ENCODE peak calls at places on chromosomes 12 and 14, in nine cellular contexts. K is stomach, A is A673, G is transverse colon, B is psoas muscle, N is sigmoid colon, C is PC-3, Q is esophagus muscularis mucosa, L is lung. R is an unnamed sample. For H3K36me3, the result is how much of the 10 kb centered on the place peaks cover.

GRCh38 chr14:50319293-50319692 is 7.2 kb downstream of the DMAC2L start:
- DNase-seq in K (no peak), A (no peak), G (no peak), B (no peak), N (no peak), C (peak), Q (no peak), L (no peak), R (no peak)

GRCh38 chr12:5480218-5480952 is 48.5 kb downstream of the NTF3 start:
- DNase-seq in K (no peak), A (no peak), G (no peak), B (no peak), N (no peak), C (no peak), Q (no peak), L (no peak), R (no peak)

GRCh38 chr12:130413909-130414308 is 76.2 kb downstream of the PIWIL1 start:
- DNase-seq in K (no peak), A (no peak), G (no peak), B (no peak), N (no peak), C (no peak), Q (no peak), L (no peak), R (no peak)

GRCh38 chr12:70459786-70460185 is 93.7 kb downstream of the KCNMB4 start:
- DNase-seq in K (no peak), A (no peak), G (no peak), B (no peak), N (no peak), C (no peak), Q (no peak), L (no peak), R (peak)

GRCh38 chr12:65372574-65372973 is 94.1 kb downstream of the MSRB3 start:
- DNase-seq in K (no peak), A (no peak), G (no peak), B (no peak), N (no peak), C (no peak), Q (no peak), L (no peak), R (no peak)

GRCh38 chr12:120362516-120363273 is 6.3 kb downstream of the MSI1 start:
- DNase-seq in K (no peak), A (no peak), G (no peak), B (no peak), N (no peak), C (no peak), Q (no peak), L (no peak), R (no peak)

GRCh38 chr14:84770030-84770429 is 759.9 kb upstream of the FLRT2 start:
- DNase-seq in K (no peak), A (no peak), G (no peak), B (no peak), N (no peak), C (peak), Q (no peak), L (no peak), R (no peak)

GRCh38 chr14:71555654-71556559 is 376.3 kb upstream of the RGS6 start:
- DNase-seq in K (no peak), A (peak), G (peak), B (no peak), N (no peak), C (no peak), Q (no peak), L (no peak), R (peak)

GRCh38 chr12:112901271-112901670 is 5.5 kb upstream of the OAS1 start:
- DNase-seq in K (peak), A (no peak), G (peak), B (no peak), N (no peak), C (peak), Q (no peak), L (no peak), R (no peak)

GRCh38 chr12:81077329-81077685 is 572 bp upstream of the ACSS3 start:
- DNase-seq in K (no peak), A (no peak), G (no peak), B (peak), N (no peak), C (no peak), Q (no peak), L (peak), R (no peak)

GRCh38 chr12:126051611-126052107 is 986.4 kb downstream of the AACS start:
- DNase-seq in K (no peak), A (peak), G (no peak), B (no peak), N (no peak), C (peak), Q (no peak), L (no peak), R (no peak)

GRCh38 chr12:3603576-3603975 is 112.6 kb downstream of the PRMT8 start:
- DNase-seq in K (no peak), A (no peak), G (no peak), B (no peak), N (peak), C (no peak), Q (no peak), L (no peak), R (no peak)

GRCh38 chr12:109709401-109710278 is 4.0 kb upstream of the FAM222A start:
- DNase-seq in K (no peak), A (no peak), G (no peak), B (no peak), N (no peak), C (peak), Q (no peak), L (no peak), R (no peak)

GRCh38 chr12:91355150-91356006 is 172.8 kb upstream of the DCN start:
- DNase-seq in K (peak), A (peak), G (peak), B (peak), N (peak), C (peak), Q (no peak), L (peak), R (no peak)

GRCh38 chr14:74042296-74042695 is 23.1 kb downstream of the BBOF1 start:
- DNase-seq in K (no peak), A (no peak), G (no peak), B (no peak), N (no peak), C (no peak), Q (no peak), L (no peak), R (no peak)

GRCh38 chr12:2179953-2180736 is 127.4 kb downstream of the CACNA1C start:
- DNase-seq in K (peak), A (peak), G (peak), B (peak), N (peak), C (peak), Q (no peak), L (no peak), R (no peak)

GRCh38 chr14:61564623-61565091 is 130.7 kb upstream of the HIF1A start:
- DNase-seq in K (no peak), A (no peak), G (no peak), B (no peak), N (no peak), C (peak), Q (no peak), L (no peak), R (no peak)

GRCh38 chr14:34826661-34827060 is 48.5 kb downstream of the BAZ1A start:
- DNase-seq in K (no peak), A (no peak), G (no peak), B (no peak), N (no peak), C (peak), Q (no peak), L (no peak), R (no peak)

GRCh38 chr12:27523642-27524488 is at the start of gene PPFIBP1:
- DNase-seq in K (peak), A (peak), G (peak), B (peak), N (peak), C (peak), Q (peak), L (peak), R (peak)

GRCh38 chr14:43042408-43042807 is 1435.7 kb downstream of the LRFN5 start:
- DNase-seq in K (no peak), A (no peak), G (no peak), B (no peak), N (no peak), C (peak), Q (no peak), L (no peak), R (no peak)

GRCh38 chr12:88237954-88238353 is 95.8 kb downstream of the TMTC3 start:
- DNase-seq in K (no peak), A (no peak), G (no peak), B (no peak), N (no peak), C (peak), Q (no peak), L (no peak), R (no peak)

GRCh38 chr12:121120323-121120722 is 12.4 kb upstream of the P2RX7 start:
- DNase-seq in K (no peak), A (no peak), G (no peak), B (no peak), N (no peak), C (no peak), Q (no peak), L (no peak), R (no peak)

GRCh38 chr12:25052191-25053020 is 103.5 kb upstream of the BCAT1 start:
- DNase-seq in K (no peak), A (no peak), G (peak), B (no peak), N (no peak), C (no peak), Q (no peak), L (peak), R (peak)

GRCh38 chr12:59067068-59067467 is 146.8 kb upstream of the LRIG3 start:
- DNase-seq in K (no peak), A (no peak), G (no peak), B (no peak), N (no peak), C (peak), Q (no peak), L (no peak), R (no peak)

GRCh38 chr12:67482751-67483661 is 165.5 kb upstream of the DYRK2 start:
- DNase-seq in K (peak), A (peak), G (peak), B (peak), N (peak), C (peak), Q (no peak), L (peak), R (peak)

GRCh38 chr12:118850244-118850825 is 131.0 kb upstream of the SRRM4 start:
- DNase-seq in K (no peak), A (peak), G (peak), B (no peak), N (no peak), C (peak), Q (no peak), L (no peak), R (no peak)

GRCh38 chr12:109258201-109258600 is 50.9 kb downstream of the FOXN4 start:
- DNase-seq in K (no peak), A (no peak), G (no peak), B (no peak), N (peak), C (no peak), Q (no peak), L (no peak), R (no peak)

GRCh38 chr14:95431199-95432145 is 85.0 kb downstream of the SYNE3 start:
- DNase-seq in K (no peak), A (peak), G (no peak), B (no peak), N (no peak), C (peak), Q (no peak), L (no peak), R (no peak)

GRCh38 chr14:36773558-36773957 is 111.9 kb downstream of the PAX9 start:
- DNase-seq in K (no peak), A (peak), G (no peak), B (no peak), N (no peak), C (peak), Q (no peak), L (no peak), R (no peak)

GRCh38 chr12:115599251-115599811 is 678.2 kb downstream of the MED13L start:
- DNase-seq in K (no peak), A (peak), G (peak), B (peak), N (no peak), C (no peak), Q (no peak), L (no peak), R (no peak)

GRCh38 chr12:92596388-92596787 is 106.4 kb upstream of the PLEKHG7 start:
- DNase-seq in K (no peak), A (no peak), G (no peak), B (no peak), N (no peak), C (peak), Q (no peak), L (no peak), R (no peak)

GRCh38 chr12:130254476-130255276 is 83.0 kb upstream of the PIWIL1 start:
- DNase-seq in K (no peak), A (no peak), G (no peak), B (no peak), N (no peak), C (no peak), Q (no peak), L (no peak), R (no peak)

GRCh38 chr14:99339551-99339950 is 67.6 kb upstream of the BCL11B start:
- DNase-seq in K (no peak), A (no peak), G (no peak), B (no peak), N (no peak), C (no peak), Q (no peak), L (no peak), R (no peak)

GRCh38 chr12:15592934-15593333 is 196.3 kb downstream of the EPS8 start:
- DNase-seq in K (no peak), A (no peak), G (no peak), B (no peak), N (no peak), C (no peak), Q (peak), L (no peak), R (no peak)
- TF ChIP-seq CTCF in K (no peak), A (peak), G (no peak), B (no peak), N (no peak), C (peak), Q (no peak), L (no peak), R (no peak)

GRCh38 chr14:68881396-68881795 is 88.5 kb upstream of the ZFP36L1 start:
- DNase-seq in K (no peak), A (no peak), G (no peak), B (no peak), N (peak), C (no peak), Q (no peak), L (no peak), R (no peak)
- H3K36me3 ChIP-seq in K (half or more), A (half or more), G (under half), B (half or more), N (half or more), C (half or more), Q (half or more), L (under half), R (under half)

GRCh38 chr14:25041484-25041883 is 8.5 kb downstream of the STXBP6 start:
- DNase-seq in K (no peak), A (no peak), G (no peak), B (no peak), N (no peak), C (no peak), Q (no peak), L (no peak), R (no peak)
- H3K4me3 ChIP-seq in K (no peak), A (no peak), G (no peak), B (no peak), N (no peak), C (no peak), Q (no peak), L (no peak), R (no peak)

DNA sequence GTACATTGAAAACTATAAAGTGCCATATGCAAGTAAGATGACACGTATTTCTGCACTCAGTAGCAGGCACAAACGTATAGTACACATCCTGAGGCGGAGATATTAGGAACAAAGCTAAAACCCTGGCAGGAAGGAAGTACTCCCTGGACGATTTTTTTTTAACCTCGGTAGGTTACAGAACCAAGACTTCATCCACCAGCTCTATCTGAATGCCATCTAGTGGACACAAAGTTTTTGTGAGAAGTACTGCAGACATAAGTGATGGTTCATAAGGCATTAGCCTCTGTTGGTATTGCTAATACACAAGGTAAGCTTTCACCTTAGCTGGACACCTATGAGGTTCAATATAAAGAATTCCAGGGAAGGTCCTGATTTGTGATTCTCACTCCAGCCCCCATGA is 83.0 kb upstream of the CCDC196 start:
- DNase-seq in K (no peak), A (peak), G (no peak), B (no peak), N (no peak), C (peak), Q (peak), L (no peak), R (peak)
- TF ChIP-seq CTCF in K (peak), A (peak), G (peak), B (peak), N (no peak), C (peak), Q (peak), L (no peak), R (peak)

DNA sequence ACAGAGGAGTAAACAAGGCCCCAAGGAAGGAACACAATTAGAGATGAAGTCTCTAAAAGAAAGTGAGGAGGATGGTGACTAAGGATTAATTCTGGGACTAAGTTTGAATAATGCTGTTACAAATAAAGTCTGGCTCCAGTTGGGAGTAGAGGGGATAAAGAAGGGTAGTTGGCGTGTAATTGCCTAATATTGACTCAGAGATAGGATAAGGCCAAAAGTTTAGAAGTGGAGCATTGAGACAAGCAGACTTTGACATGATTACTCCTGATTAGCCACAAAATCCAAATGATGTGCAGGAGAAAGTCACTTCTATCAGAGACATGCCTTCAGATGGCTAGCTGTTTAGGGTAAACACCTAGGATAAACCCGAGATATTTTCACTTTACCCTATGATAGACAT is 108.4 kb downstream of the PLCZ1 start:
- DNase-seq in K (no peak), A (no peak), G (no peak), B (no peak), N (no peak), C (peak), Q (no peak), L (no peak), R (no peak)
- H3K36me3 ChIP-seq in K (under half), A (under half), G (under half), B (under half), N (under half), C (under half), Q (under half), L (under half), R (under half)

GRCh38 chr14:69050235-69051184 is 71.4 kb upstream of the ACTN1 start:
- DNase-seq in K (no peak), A (no peak), G (no peak), B (no peak), N (no peak), C (no peak), Q (no peak), L (no peak), R (no peak)
- H3K4me3 ChIP-seq in K (no peak), A (no peak), G (no peak), B (no peak), N (no peak), C (no peak), Q (no peak), L (no peak), R (no peak)

DNA sequence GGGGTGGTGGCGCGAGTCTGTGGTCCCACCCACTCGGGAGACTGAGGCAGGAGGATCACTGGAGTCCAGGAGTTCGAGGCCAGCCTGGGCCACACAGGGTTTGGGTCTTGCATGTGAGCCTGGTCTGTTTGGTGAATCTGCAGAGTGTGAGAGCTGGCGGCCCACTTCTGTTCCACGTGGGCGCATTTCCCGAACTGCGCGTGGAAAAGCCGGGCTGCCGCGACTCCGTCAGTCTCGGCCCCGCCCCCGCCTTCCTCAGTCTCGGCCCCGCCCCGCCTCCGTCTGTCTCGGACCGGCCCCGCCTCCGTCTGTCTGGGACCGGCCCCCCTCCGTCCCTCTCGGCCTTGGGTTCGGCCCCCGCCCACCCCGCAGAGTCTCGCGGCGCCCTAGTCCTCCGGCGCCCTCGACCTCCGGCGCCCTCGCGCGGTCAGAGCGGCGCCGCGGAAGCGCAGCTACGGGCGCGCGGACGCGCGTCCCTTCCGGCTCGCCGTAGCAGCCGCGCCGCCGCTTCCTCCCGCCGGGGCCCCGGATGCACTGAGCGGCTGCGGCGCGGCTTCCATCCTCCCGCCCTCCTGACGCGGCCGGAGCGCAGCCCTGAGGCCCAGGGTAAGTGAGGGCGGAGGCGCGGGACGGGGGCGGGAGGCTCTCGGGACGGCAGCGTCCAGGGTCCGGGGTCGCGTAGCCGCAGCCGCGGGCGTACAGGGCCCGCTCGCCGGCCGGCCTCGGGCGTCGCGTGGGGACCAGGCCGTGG is at the start of gene EP400:
- DNase-seq in K (peak), A (peak), G (peak), B (peak), N (peak), C (peak), Q (peak), L (peak), R (peak)
- TF ChIP-seq CTCF in K (peak), A (peak), G (peak), B (peak), N (no peak), C (peak), Q (peak), L (peak), R (peak)

DNA sequence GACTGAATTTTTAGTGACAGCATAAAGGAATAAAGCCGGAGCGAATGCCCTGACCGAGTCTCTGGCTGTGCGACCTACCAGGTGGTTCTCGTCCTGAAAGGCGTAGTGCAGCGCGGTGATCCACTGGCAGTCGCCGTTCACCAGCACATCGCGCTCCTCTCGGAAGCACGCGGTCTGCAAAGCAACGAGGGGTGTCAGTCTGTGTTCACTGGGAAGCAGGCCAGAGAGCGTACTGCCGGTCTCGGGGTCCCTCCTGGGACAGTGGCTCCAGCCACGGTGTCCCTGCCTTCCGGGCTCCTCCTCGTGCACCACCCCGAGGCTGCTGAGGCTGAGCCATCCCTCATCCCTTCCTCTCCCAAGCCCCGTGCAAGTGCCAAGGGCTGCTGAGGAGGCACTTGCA is 53.5 kb downstream of the CDC42BPB start:
- DNase-seq in K (no peak), A (no peak), G (no peak), B (no peak), N (no peak), C (no peak), Q (no peak), L (no peak), R (no peak)
- H3K36me3 ChIP-seq in K (under half), A (under half), G (under half), B (half or more), N (under half), C (under half), Q (half or more), L (under half), R (under half)